ENCODE peak calls at places on chromosomes 7 and 10, in six cellular contexts. One of them, this sample, is unnamed.

GRCh38 chr7:155202106-155202871 is 95.4 kb upstream of the INSIG1 start:
- DNase-seq in NCI-H2029 treated with DMSO at 0.1 percent for 48 hours: no peak
- DNase-seq in H54: no peak
- DNase-seq in RPMI8226: no peak
- DNase-seq in stimulated activated CD8-positive, alpha-beta memory T cell treated with anti-CD3 and anti-CD28 coated beads, Interleukin-4, amount 100 ng/mL, for 1 hour: no peak
- DNase-seq in CD4-positive, alpha-beta T cell: no peak
- DNase-seq in this sample: no peak

GRCh38 chr7:33854178-33854577 is 51.2 kb upstream of the BMPER start:
- DNase-seq in NCI-H2029 treated with DMSO at 0.1 percent for 48 hours: no peak
- DNase-seq in H54: peak; percentile 36
- DNase-seq in RPMI8226: no peak
- DNase-seq in stimulated activated CD8-positive, alpha-beta memory T cell treated with anti-CD3 and anti-CD28 coated beads, Interleukin-4, amount 100 ng/mL, for 1 hour: no peak
- DNase-seq in CD4-positive, alpha-beta T cell: no peak
- DNase-seq in this sample: no peak

GRCh38 chr10:77187376-77187999 is 450.1 kb downstream of the KCNMA1 start:
- DNase-seq in NCI-H2029 treated with DMSO at 0.1 percent for 48 hours: no peak
- DNase-seq in H54: no peak
- DNase-seq in RPMI8226: no peak
- DNase-seq in stimulated activated CD8-positive, alpha-beta memory T cell treated with anti-CD3 and anti-CD28 coated beads, Interleukin-4, amount 100 ng/mL, for 1 hour: no peak
- DNase-seq in CD4-positive, alpha-beta T cell: no peak
- DNase-seq in this sample: no peak

GRCh38 chr7:76318488-76319353 is 16.2 kb downstream of the HSPB1 start:
- DNase-seq in NCI-H2029 treated with DMSO at 0.1 percent for 48 hours: no peak
- DNase-seq in H54: peak; percentile 79
- DNase-seq in RPMI8226: peak; percentile 93
- DNase-seq in stimulated activated CD8-positive, alpha-beta memory T cell treated with anti-CD3 and anti-CD28 coated beads, Interleukin-4, amount 100 ng/mL, for 1 hour: no peak
- DNase-seq in CD4-positive, alpha-beta T cell: peak; percentile 57
- DNase-seq in this sample: no peak

GRCh38 chr7:116249969-116250553 is 39.7 kb downstream of the TES start:
- DNase-seq in NCI-H2029 treated with DMSO at 0.1 percent for 48 hours: no peak
- DNase-seq in H54: no peak
- DNase-seq in RPMI8226: peak; percentile 11
- DNase-seq in stimulated activated CD8-positive, alpha-beta memory T cell treated with anti-CD3 and anti-CD28 coated beads, Interleukin-4, amount 100 ng/mL, for 1 hour: no peak
- DNase-seq in CD4-positive, alpha-beta T cell: no peak
- DNase-seq in this sample: no peak

GRCh38 chr7:38953971-38954370 is 23.7 kb upstream of the POU6F2 start:
- DNase-seq in NCI-H2029 treated with DMSO at 0.1 percent for 48 hours: no peak
- DNase-seq in H54: no peak
- DNase-seq in RPMI8226: no peak
- DNase-seq in stimulated activated CD8-positive, alpha-beta memory T cell treated with anti-CD3 and anti-CD28 coated beads, Interleukin-4, amount 100 ng/mL, for 1 hour: no peak
- DNase-seq in CD4-positive, alpha-beta T cell: no peak
- DNase-seq in this sample: no peak

GRCh38 chr10:62231371-62231770 is 37.3 kb downstream of the RTKN2 start:
- DNase-seq in NCI-H2029 treated with DMSO at 0.1 percent for 48 hours: no peak
- DNase-seq in H54: peak; percentile 14
- DNase-seq in RPMI8226: no peak
- DNase-seq in stimulated activated CD8-positive, alpha-beta memory T cell treated with anti-CD3 and anti-CD28 coated beads, Interleukin-4, amount 100 ng/mL, for 1 hour: no peak
- DNase-seq in CD4-positive, alpha-beta T cell: no peak
- DNase-seq in this sample: no peak

GRCh38 chr7:46145412-46145811 is 224.3 kb upstream of the IGFBP3 start:
- DNase-seq in NCI-H2029 treated with DMSO at 0.1 percent for 48 hours: no peak
- DNase-seq in H54: peak; percentile 71
- DNase-seq in RPMI8226: no peak
- DNase-seq in stimulated activated CD8-positive, alpha-beta memory T cell treated with anti-CD3 and anti-CD28 coated beads, Interleukin-4, amount 100 ng/mL, for 1 hour: no peak
- DNase-seq in CD4-positive, alpha-beta T cell: no peak
- DNase-seq in this sample: no peak

GRCh38 chr10:30540286-30540685 is 89.3 kb downstream of the LYZL2 start:
- DNase-seq in NCI-H2029 treated with DMSO at 0.1 percent for 48 hours: no peak
- DNase-seq in H54: no peak
- DNase-seq in RPMI8226: no peak
- DNase-seq in stimulated activated CD8-positive, alpha-beta memory T cell treated with anti-CD3 and anti-CD28 coated beads, Interleukin-4, amount 100 ng/mL, for 1 hour: no peak
- DNase-seq in CD4-positive, alpha-beta T cell: no peak
- DNase-seq in this sample: no peak